ENCODE peak calls at places on chromosomes 1 and 21, in six cellular contexts. G is HFFc6, N is body of pancreas, A is mammary epithelial cell, S is MM.1S, Z is uterus. M is an unnamed sample.

GRCh38 chr21:37551406-37552355 is 185.1 kb downstream of the DYRK1A start:
- DNase-seq in G (no peak), N (peak), A (no peak), S (no peak), Z (peak), M (no peak)

GRCh38 chr1:36766481-36766880 is 267.8 kb downstream of the GRIK3 start:
- DNase-seq in G (no peak), N (no peak), A (no peak), S (no peak), Z (no peak), M (no peak)

GRCh38 chr1:230536641-230537155 is 105.6 kb upstream of the COG2 start:
- DNase-seq in G (no peak), N (no peak), A (no peak), S (no peak), Z (no peak), M (no peak)

GRCh38 chr1:181476581-181476980 is 6.7 kb upstream of the CACNA1E start:
- DNase-seq in G (no peak), N (no peak), A (no peak), S (no peak), Z (no peak), M (no peak)

GRCh38 chr1:169106921-169107672 is 607 bp downstream of the ATP1B1 start:
- DNase-seq in G (peak), N (peak), A (peak), S (peak), Z (no peak), M (peak)

GRCh38 chr1:165686121-165686970 is 12.0 kb downstream of the ALDH9A1 start:
- DNase-seq in G (no peak), N (no peak), A (no peak), S (no peak), Z (no peak), M (no peak)

GRCh38 chr1:198922638-198923430 is 284.0 kb downstream of the PTPRC start:
- DNase-seq in G (no peak), N (no peak), A (no peak), S (no peak), Z (no peak), M (no peak)

GRCh38 chr21:43269981-43270670 is 101.3 kb downstream of the CRYAA start:
- DNase-seq in G (no peak), N (no peak), A (no peak), S (no peak), Z (no peak), M (no peak)

GRCh38 chr1:108561731-108562326 is 1.9 kb downstream of the EEIG2 start:
- DNase-seq in G (no peak), N (peak), A (peak), S (peak), Z (peak), M (no peak)

GRCh38 chr1:167631987-167632680 is 2.1 kb downstream of the RCSD1 start:
- DNase-seq in G (no peak), N (no peak), A (no peak), S (no peak), Z (no peak), M (no peak)

GRCh38 chr1:203082571-203083462 is 3.0 kb downstream of the MYOG start:
- DNase-seq in G (no peak), N (no peak), A (no peak), S (peak), Z (no peak), M (no peak)

GRCh38 chr1:203085528-203086406 is at the start of gene MYOG:
- DNase-seq in G (no peak), N (no peak), A (no peak), S (no peak), Z (no peak), M (no peak)

GRCh38 chr1:203081465-203082355 is 4.1 kb downstream of the MYOG start:
- DNase-seq in G (no peak), N (no peak), A (no peak), S (no peak), Z (no peak), M (no peak)

GRCh38 chr1:203084588-203085527 is 954 bp downstream of the MYOG start:
- DNase-seq in G (no peak), N (no peak), A (no peak), S (peak), Z (no peak), M (no peak)

GRCh38 chr1:203083463-203083921 is 2.3 kb downstream of the MYOG start:
- DNase-seq in G (no peak), N (no peak), A (no peak), S (no peak), Z (no peak), M (no peak)
- TF ChIP-seq CTCF in G (peak), N (no peak), A (peak), S (peak), Z (no peak), M (no peak)

GRCh38 chr1:234240680-234241079 is 132.6 kb upstream of the COA6 start:
- DNase-seq in G (no peak), N (no peak), A (peak), S (no peak), Z (no peak), M (no peak)

GRCh38 chr1:234242091-234242490 is 131.2 kb upstream of the COA6 start:
- DNase-seq in G (no peak), N (no peak), A (no peak), S (no peak), Z (no peak), M (no peak)

GRCh38 chr1:234244482-234244881 is 128.8 kb upstream of the COA6 start:
- DNase-seq in G (no peak), N (no peak), A (no peak), S (no peak), Z (no peak), M (no peak)

GRCh38 chr1:234246638-234247116 is 126.6 kb upstream of the COA6 start:
- DNase-seq in G (no peak), N (no peak), A (no peak), S (peak), Z (no peak), M (no peak)

GRCh38 chr1:234243872-234244271 is 129.4 kb upstream of the COA6 start:
- DNase-seq in G (no peak), N (no peak), A (no peak), S (no peak), Z (no peak), M (no peak)
- TF ChIP-seq CTCF in G (no peak), N (no peak), A (no peak), S (no peak), Z (no peak), M (no peak)

GRCh38 chr1:24304763-24305162 is 14.4 kb upstream of the GRHL3 start:
- DNase-seq in G (no peak), N (no peak), A (no peak), S (no peak), Z (no peak), M (no peak)

GRCh38 chr1:24311731-24312130 is 7.4 kb upstream of the GRHL3 start:
- DNase-seq in G (no peak), N (no peak), A (no peak), S (no peak), Z (no peak), M (no peak)

GRCh38 chr1:24311234-24311633 is 7.9 kb upstream of the GRHL3 start:
- DNase-seq in G (no peak), N (no peak), A (no peak), S (no peak), Z (no peak), M (no peak)

GRCh38 chr1:24309762-24310485 is 9.2 kb upstream of the GRHL3 start:
- DNase-seq in G (peak), N (no peak), A (peak), S (no peak), Z (no peak), M (peak)

GRCh38 chr1:24308365-24309015 is 10.7 kb upstream of the GRHL3 start:
- DNase-seq in G (peak), N (no peak), A (no peak), S (peak), Z (no peak), M (peak)
- TF ChIP-seq CTCF in G (peak), N (no peak), A (peak), S (peak), Z (no peak), M (peak)

DNA sequence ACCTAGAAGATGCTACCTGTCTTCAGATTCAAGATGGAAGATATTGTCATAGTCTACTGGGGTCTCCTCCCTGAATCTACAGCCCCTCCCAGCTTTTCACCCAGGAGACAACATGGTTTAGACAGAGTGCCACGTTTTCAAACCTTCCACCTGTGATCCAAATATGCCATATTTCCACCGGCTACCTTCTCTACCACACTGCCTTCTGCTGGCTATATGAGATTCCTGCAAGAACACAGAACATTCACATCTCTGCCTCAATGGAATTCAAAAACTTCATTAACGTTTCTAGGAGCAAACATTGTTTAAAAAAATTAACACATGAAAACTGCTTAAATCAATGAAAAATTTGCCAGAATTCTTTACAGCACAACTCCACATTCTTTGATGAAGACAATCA is 12.9 kb upstream of the LELP1 start:
- DNase-seq in G (no peak), N (no peak), A (peak), S (peak), Z (no peak), M (no peak)
- TF ChIP-seq CTCF in G (peak), N (peak), A (peak), S (peak), Z (no peak), M (peak)

GRCh38 chr1:110339427-110340206 is 440 bp downstream of the RBM15 start:
- DNase-seq in G (peak), N (no peak), A (no peak), S (peak), Z (no peak), M (peak)
- TF ChIP-seq CTCF in G (peak), N (peak), A (peak), S (peak), Z (peak), M (peak)

GRCh38 chr1:106268070-106268469 is 788.4 kb upstream of the PRMT6 start:
- DNase-seq in G (no peak), N (no peak), A (peak), S (no peak), Z (no peak), M (no peak)
- TF ChIP-seq CTCF in G (no peak), N (no peak), A (peak), S (no peak), Z (no peak), M (no peak)